ENCODE peak calls at places on chromosomes 16 and 17, in six cellular contexts. One of them, this sample, is unnamed. For H3K9me3, the result is how much of the 10 kb centered on the place peaks cover.

GRCh38 chr17:62706598-62707424 is 79.3 kb downstream of the MRC2 start:
- DNase-seq in transverse colon: no peak
- DNase-seq in AG04450: no peak
- DNase-seq in IMR-90: no peak
- DNase-seq in colonic mucosa: no peak
- DNase-seq in left lung: no peak
- DNase-seq in this sample: no peak

GRCh38 chr16:21104124-21104860 is 46.4 kb downstream of the DNAH3 start:
- DNase-seq in transverse colon: no peak
- DNase-seq in AG04450: no peak
- DNase-seq in IMR-90: peak
- DNase-seq in colonic mucosa: no peak
- DNase-seq in left lung: no peak
- DNase-seq in this sample: no peak

GRCh38 chr16:1398826-1399581 is 15.5 kb downstream of the UNKL start:
- DNase-seq in transverse colon: no peak
- DNase-seq in AG04450: no peak
- DNase-seq in IMR-90: no peak
- DNase-seq in colonic mucosa: no peak
- DNase-seq in left lung: no peak
- DNase-seq in this sample: no peak

GRCh38 chr16:28866454-28866804 is 2.8 kb downstream of the SH2B1 start:
- DNase-seq in transverse colon: no peak
- DNase-seq in AG04450: no peak
- DNase-seq in IMR-90: no peak
- DNase-seq in colonic mucosa: no peak
- DNase-seq in left lung: no peak
- DNase-seq in this sample: no peak

GRCh38 chr16:88681709-88682451 is 4.4 kb downstream of the SNAI3 start:
- DNase-seq in transverse colon: peak
- DNase-seq in AG04450: no peak
- DNase-seq in IMR-90: peak
- DNase-seq in colonic mucosa: no peak
- DNase-seq in left lung: peak
- DNase-seq in this sample: no peak

GRCh38 chr16:56999409-57000270 is 10.3 kb downstream of the NLRC5 start:
- DNase-seq in transverse colon: no peak
- DNase-seq in AG04450: no peak
- DNase-seq in IMR-90: no peak
- DNase-seq in colonic mucosa: no peak
- DNase-seq in left lung: no peak
- DNase-seq in this sample: no peak

GRCh38 chr16:76222087-76222486 is 55.1 kb upstream of the CNTNAP4 start:
- DNase-seq in transverse colon: no peak
- DNase-seq in AG04450: no peak
- DNase-seq in IMR-90: no peak
- DNase-seq in colonic mucosa: no peak
- DNase-seq in left lung: no peak
- DNase-seq in this sample: no peak

GRCh38 chr16:27428035-27428785 is 26.2 kb downstream of the IL21R start:
- DNase-seq in transverse colon: no peak
- DNase-seq in AG04450: no peak
- DNase-seq in IMR-90: no peak
- DNase-seq in colonic mucosa: peak
- DNase-seq in left lung: no peak
- DNase-seq in this sample: no peak

GRCh38 chr17:8994319-8994718 is 27.0 kb upstream of the NTN1 start:
- DNase-seq in transverse colon: peak
- DNase-seq in AG04450: peak
- DNase-seq in IMR-90: peak
- DNase-seq in colonic mucosa: peak
- DNase-seq in left lung: peak
- DNase-seq in this sample: no peak

GRCh38 chr17:54013117-54013516 is 190.4 kb downstream of the KIF2B start:
- DNase-seq in transverse colon: no peak
- DNase-seq in AG04450: no peak
- DNase-seq in IMR-90: no peak
- DNase-seq in colonic mucosa: no peak
- DNase-seq in left lung: no peak
- DNase-seq in this sample: no peak

GRCh38 chr16:74718741-74719610 is 18.3 kb upstream of the MLKL start:
- DNase-seq in transverse colon: no peak
- DNase-seq in AG04450: no peak
- DNase-seq in IMR-90: no peak
- DNase-seq in colonic mucosa: no peak
- DNase-seq in left lung: no peak
- DNase-seq in this sample: no peak
- TF ChIP-seq CTCF in transverse colon: no peak
- TF ChIP-seq CTCF in AG04450: no peak
- TF ChIP-seq CTCF in IMR-90: no peak
- TF ChIP-seq CTCF in colonic mucosa: no peak
- TF ChIP-seq CTCF in left lung: no peak
- TF ChIP-seq CTCF in this sample: no peak

DNA sequence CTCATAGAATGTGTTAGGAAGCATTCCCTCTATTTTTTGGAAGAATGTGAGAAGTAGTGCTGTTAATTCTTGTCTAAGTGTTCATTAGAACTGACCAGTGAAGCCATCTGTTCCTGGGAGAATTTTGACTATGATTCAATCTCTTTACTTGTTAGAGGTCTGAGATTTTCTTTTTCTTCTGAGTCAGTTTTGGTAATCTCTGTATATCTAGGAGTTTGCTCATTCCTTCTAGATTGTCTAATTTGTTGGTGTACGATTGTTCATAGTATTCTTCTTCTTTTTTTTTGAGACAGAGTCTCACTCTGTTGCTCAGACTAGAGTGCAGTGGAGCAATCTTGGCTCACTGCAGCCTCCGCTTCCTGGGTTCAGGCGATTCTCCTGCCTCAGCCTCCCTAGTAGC is 20.4 kb downstream of the NFATC3 start:
- DNase-seq in transverse colon: no peak
- DNase-seq in AG04450: no peak
- DNase-seq in IMR-90: no peak
- DNase-seq in colonic mucosa: no peak
- DNase-seq in left lung: no peak
- DNase-seq in this sample: no peak
- H3K9me3 ChIP-seq in transverse colon: under half
- H3K9me3 ChIP-seq in AG04450: under half
- H3K9me3 ChIP-seq in IMR-90: under half
- H3K9me3 ChIP-seq in colonic mucosa: under half
- H3K9me3 ChIP-seq in left lung: under half
- H3K9me3 ChIP-seq in this sample: under half

GRCh38 chr17:51537996-51538550 is 277.7 kb downstream of the UTP18 start:
- DNase-seq in transverse colon: no peak
- DNase-seq in AG04450: no peak
- DNase-seq in IMR-90: no peak
- DNase-seq in colonic mucosa: no peak
- DNase-seq in left lung: no peak
- DNase-seq in this sample: no peak

GRCh38 chr17:51541215-51541614 is 280.9 kb downstream of the UTP18 start:
- DNase-seq in transverse colon: no peak
- DNase-seq in AG04450: no peak
- DNase-seq in IMR-90: no peak
- DNase-seq in colonic mucosa: no peak
- DNase-seq in left lung: no peak
- DNase-seq in this sample: no peak

GRCh38 chr17:51536627-51537026 is 276.3 kb downstream of the UTP18 start:
- DNase-seq in transverse colon: no peak
- DNase-seq in AG04450: no peak
- DNase-seq in IMR-90: no peak
- DNase-seq in colonic mucosa: no peak
- DNase-seq in left lung: no peak
- DNase-seq in this sample: no peak

GRCh38 chr17:51546114-51546513 is 285.8 kb downstream of the UTP18 start:
- DNase-seq in transverse colon: no peak
- DNase-seq in AG04450: no peak
- DNase-seq in IMR-90: no peak
- DNase-seq in colonic mucosa: no peak
- DNase-seq in left lung: no peak
- DNase-seq in this sample: no peak

DNA sequence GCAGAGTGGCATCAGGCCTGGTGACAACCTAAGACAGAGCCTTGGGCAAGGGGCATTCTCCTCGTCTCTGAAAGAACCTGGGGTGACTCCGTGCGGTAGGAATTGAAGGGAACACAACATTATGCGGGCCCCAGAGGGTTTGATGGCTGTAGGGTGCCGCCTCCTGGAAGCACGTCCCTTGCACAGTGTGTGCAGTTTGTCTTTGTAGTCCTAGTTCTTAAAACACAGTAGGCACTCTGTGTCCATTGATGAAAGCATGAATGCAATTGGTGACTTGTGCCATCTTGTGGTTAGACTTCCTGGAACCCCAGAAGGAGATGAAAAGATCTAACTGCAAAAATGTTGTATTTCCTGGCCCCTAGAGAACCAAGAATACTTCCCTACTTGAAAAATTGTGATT is 279.8 kb downstream of the UTP18 start:
- DNase-seq in transverse colon: no peak
- DNase-seq in AG04450: no peak
- DNase-seq in IMR-90: no peak
- DNase-seq in colonic mucosa: no peak
- DNase-seq in left lung: no peak
- DNase-seq in this sample: no peak
- TF ChIP-seq CTCF in transverse colon: no peak
- TF ChIP-seq CTCF in AG04450: no peak
- TF ChIP-seq CTCF in IMR-90: no peak
- TF ChIP-seq CTCF in colonic mucosa: no peak
- TF ChIP-seq CTCF in left lung: no peak
- TF ChIP-seq CTCF in this sample: no peak

DNA sequence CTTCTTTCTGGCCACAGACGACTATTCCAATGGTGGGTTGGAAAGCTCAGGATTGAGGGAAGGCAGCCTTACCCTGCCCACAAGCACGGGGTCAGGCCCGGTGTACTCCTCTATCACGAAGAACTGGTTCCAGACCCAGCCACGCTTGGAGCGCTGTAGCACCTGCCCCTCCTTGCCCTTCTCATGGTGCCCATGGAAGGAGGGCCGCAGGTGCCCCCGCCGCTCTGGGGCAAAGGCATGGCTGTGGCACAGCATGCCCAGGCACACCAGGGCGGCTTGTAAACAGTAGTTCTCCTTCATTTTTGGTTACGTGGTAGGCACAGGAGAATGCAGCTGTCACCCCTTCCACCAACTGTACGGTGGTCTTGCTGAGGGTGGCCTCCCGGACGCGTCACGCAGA is 117.3 kb downstream of the CDH11 start:
- DNase-seq in transverse colon: no peak
- DNase-seq in AG04450: no peak
- DNase-seq in IMR-90: no peak
- DNase-seq in colonic mucosa: no peak
- DNase-seq in left lung: no peak
- DNase-seq in this sample: no peak
- H3K9me3 ChIP-seq in transverse colon: under half
- H3K9me3 ChIP-seq in AG04450: under half
- H3K9me3 ChIP-seq in IMR-90: under half
- H3K9me3 ChIP-seq in colonic mucosa: under half
- H3K9me3 ChIP-seq in left lung: under half
- H3K9me3 ChIP-seq in this sample: under half